ENCODE peak calls at places on chromosomes 6 and 20, in six cellular contexts. C is tibial nerve; Q is cardiac muscle cell; V is effector memory CD4-positive, alpha-beta T cell; L is adrenal gland; F is H7. X is an unnamed sample. For H3K27me3 and H3K36me3, the result is how much of the 10 kb centered on the place peaks cover.

GRCh38 chr20:14997791-14998190 is 660.4 kb upstream of the FLRT3 start:
- DNase-seq in C (no peak), Q (no peak), V (no peak), L (no peak), F (no peak), X (no peak)

GRCh38 chr6:160015778-160016684 is 47.1 kb downstream of the IGF2R start:
- DNase-seq in C (no peak), Q (no peak), V (peak), L (no peak), F (no peak), X (no peak)

GRCh38 chr6:24296944-24297343 is 60.9 kb downstream of the DCDC2 start:
- DNase-seq in C (no peak), Q (no peak), V (no peak), L (no peak), F (no peak), X (no peak)

GRCh38 chr6:17505767-17506280 is 94.3 kb upstream of the FAM8A1 start:
- DNase-seq in C (no peak), Q (no peak), V (no peak), L (no peak), F (no peak), X (no peak)

GRCh38 chr6:166307981-166308768 is at the start of gene PRR18:
- DNase-seq in C (no peak), Q (peak), V (no peak), L (no peak), F (peak), X (peak)

GRCh38 chr20:49888341-49889244 is 26.7 kb downstream of the SPATA2 start:
- DNase-seq in C (no peak), Q (peak), V (peak), L (no peak), F (peak), X (peak)

GRCh38 chr6:16544006-16544405 is 217.3 kb downstream of the ATXN1 start:
- DNase-seq in C (no peak), Q (peak), V (no peak), L (peak), F (no peak), X (peak)

GRCh38 chr20:32155017-32155965 is 45.8 kb downstream of the TM9SF4 start:
- DNase-seq in C (peak), Q (peak), V (no peak), L (peak), F (peak), X (peak)

GRCh38 chr6:136031982-136032381 is 180.5 kb downstream of the PDE7B start:
- DNase-seq in C (no peak), Q (peak), V (no peak), L (peak), F (no peak), X (no peak)

GRCh38 chr6:11810039-11810541 is 31.5 kb upstream of the ADTRP start:
- DNase-seq in C (peak), Q (peak), V (no peak), L (peak), F (no peak), X (peak)

GRCh38 chr6:56193846-56194245 is 53.5 kb downstream of the COL21A1 start:
- DNase-seq in C (no peak), Q (no peak), V (no peak), L (no peak), F (no peak), X (no peak)

GRCh38 chr6:15464211-15464725 is 198.6 kb downstream of the DTNBP1 start:
- DNase-seq in C (no peak), Q (peak), V (peak), L (no peak), F (peak), X (no peak)

GRCh38 chr6:85287654-85288053 is 162.2 kb upstream of the NT5E start:
- DNase-seq in C (no peak), Q (no peak), V (no peak), L (no peak), F (no peak), X (no peak)

GRCh38 chr6:25058387-25058786 is 122.6 kb upstream of the RIPOR2 start:
- DNase-seq in C (no peak), Q (no peak), V (no peak), L (no peak), F (no peak), X (no peak)

GRCh38 chr6:101401792-101402617 is 8.5 kb downstream of the GRIK2 start:
- DNase-seq in C (no peak), Q (peak), V (no peak), L (no peak), F (peak), X (no peak)

GRCh38 chr6:33190504-33191107 is 1.7 kb downstream of the COL11A2 start:
- DNase-seq in C (no peak), Q (no peak), V (no peak), L (no peak), F (peak), X (no peak)

GRCh38 chr6:147205690-147206600 is 1.7 kb downstream of the STXBP5 start:
- DNase-seq in C (no peak), Q (no peak), V (no peak), L (peak), F (no peak), X (no peak)

GRCh38 chr6:152595507-152595906 is 41.7 kb downstream of the SYNE1 start:
- DNase-seq in C (no peak), Q (peak), V (no peak), L (no peak), F (peak), X (no peak)

GRCh38 chr6:19427548-19427947 is 409.6 kb upstream of the ID4 start:
- DNase-seq in C (no peak), Q (no peak), V (no peak), L (no peak), F (no peak), X (no peak)

GRCh38 chr6:108453601-108454157 is 107.0 kb upstream of the FOXO3 start:
- DNase-seq in C (no peak), Q (no peak), V (no peak), L (no peak), F (no peak), X (no peak)

GRCh38 chr20:6029538-6029937 is 24.3 kb downstream of the LRRN4 start:
- DNase-seq in C (no peak), Q (no peak), V (no peak), L (no peak), F (no peak), X (no peak)

GRCh38 chr20:4813839-4814695 is 92.4 kb downstream of the PRND start:
- DNase-seq in C (no peak), Q (no peak), V (peak), L (no peak), F (no peak), X (no peak)

GRCh38 chr6:111113731-111114438 is 26.6 kb downstream of the SLC16A10 start:
- DNase-seq in C (no peak), Q (peak), V (no peak), L (peak), F (no peak), X (peak)

GRCh38 chr20:63047267-63047666 is 40.5 kb upstream of the BHLHE23 start:
- DNase-seq in C (no peak), Q (no peak), V (no peak), L (no peak), F (no peak), X (no peak)

GRCh38 chr6:126118058-126118759 is 131.9 kb downstream of the TRMT11 start:
- DNase-seq in C (no peak), Q (peak), V (no peak), L (no peak), F (no peak), X (no peak)

GRCh38 chr6:33813960-33814662 is 10.3 kb upstream of the MLN start:
- DNase-seq in C (no peak), Q (no peak), V (no peak), L (no peak), F (peak), X (no peak)

DNA sequence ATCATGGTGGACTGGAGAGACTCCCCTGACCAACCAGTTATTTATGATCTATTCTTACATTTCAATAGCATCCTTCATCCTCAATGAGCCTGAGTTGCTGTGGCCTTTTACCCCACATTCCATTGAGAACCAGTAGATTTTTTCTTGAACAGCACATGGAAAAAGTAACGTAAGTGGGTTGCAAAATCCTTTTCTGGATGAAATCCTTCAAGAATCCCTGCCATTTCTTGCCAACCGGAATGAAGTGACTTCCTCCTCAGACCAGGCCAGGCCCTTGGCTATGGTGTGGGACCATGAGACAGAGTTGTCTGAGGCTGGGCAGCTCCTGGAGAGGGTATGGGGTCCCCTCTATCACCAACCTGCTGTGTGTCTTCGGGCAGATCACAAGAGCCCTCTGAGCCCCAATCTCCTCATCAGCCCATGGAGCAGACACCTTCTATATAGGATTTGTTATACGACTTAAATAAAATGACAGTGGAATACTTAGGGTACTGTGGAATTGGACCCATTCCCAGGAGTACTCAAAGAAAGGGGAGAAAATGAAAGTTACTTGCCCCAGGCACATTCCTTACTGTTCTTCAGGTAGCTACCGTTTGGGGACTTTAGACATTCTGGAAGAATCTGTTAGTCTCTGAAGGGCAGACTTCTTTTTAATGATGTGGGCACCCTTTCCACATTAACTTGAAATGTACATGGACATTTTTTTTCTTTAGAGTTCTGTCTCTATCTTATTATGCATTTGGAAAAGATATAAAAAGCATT is 10.9 kb downstream of the EYA2 start:
- DNase-seq in C (no peak), Q (no peak), V (no peak), L (no peak), F (no peak), X (peak)
- H3K27me3 ChIP-seq in C (under half), Q (under half), V (under half), L (under half), F (under half), X (under half)

GRCh38 chr20:34538671-34539123 is 19.8 kb upstream of the MAP1LC3A start:
- DNase-seq in C (no peak), Q (peak), V (no peak), L (peak), F (peak), X (peak)
- H3K36me3 ChIP-seq in C (under half), Q (under half), V (under half), L (under half), F (under half), X (half or more)

GRCh38 chr20:46307999-46308257 is 370 bp downstream of the CDH22 start:
- DNase-seq in C (no peak), Q (no peak), V (no peak), L (no peak), F (peak), X (no peak)
- H3K4me3 ChIP-seq in C (peak), Q (peak), V (peak), L (peak), F (peak), X (peak)

GRCh38 chr6:133526436-133526835 is 285.3 kb downstream of the EYA4 start:
- DNase-seq in C (no peak), Q (no peak), V (no peak), L (no peak), F (no peak), X (no peak)
- H3K27me3 ChIP-seq in C (under half), Q (under half), V (under half), L (under half), F (under half), X (under half)

DNA sequence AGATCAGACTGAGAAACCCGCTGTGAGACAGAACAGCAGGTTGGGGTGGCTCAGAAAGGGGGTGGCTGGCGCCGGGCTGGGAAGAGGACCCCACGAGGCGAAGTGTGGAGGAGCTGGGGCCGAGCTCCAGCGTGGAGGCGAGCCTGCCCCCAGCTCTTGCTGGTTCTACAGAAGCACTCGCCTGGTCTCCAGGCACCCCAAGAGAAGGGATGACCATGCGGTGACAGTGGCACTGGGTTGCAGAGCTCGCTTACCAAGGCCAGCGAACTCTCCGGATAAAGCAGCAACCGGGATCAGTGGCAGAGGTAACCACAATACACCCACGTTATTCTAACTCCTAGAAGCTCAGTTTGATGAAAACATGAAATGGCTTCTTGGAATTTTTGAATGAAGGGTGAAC is 26.5 kb downstream of the THBS2 start:
- DNase-seq in C (no peak), Q (no peak), V (no peak), L (no peak), F (peak), X (no peak)
- H3K36me3 ChIP-seq in C (under half), Q (under half), V (under half), L (under half), F (under half), X (under half)

GRCh38 chr20:884983-885952 is 30.9 kb downstream of the ANGPT4 start:
- DNase-seq in C (peak), Q (peak), V (no peak), L (peak), F (peak), X (peak)
- H3K4me3 ChIP-seq in C (no peak), Q (no peak), V (no peak), L (no peak), F (no peak), X (no peak)

X was measured in thyroid gland.